ENCODE peak calls at places on chromosomes 11 and 22, in five cellular contexts. J, Q, C, A and D are unnamed samples.

GRCh38 chr11:12592283-12592682 is 81.9 kb upstream of the TEAD1 start:
- DNase-seq in J (no peak), Q (no peak), C (no peak), A (no peak), D (no peak)

GRCh38 chr22:21865041-21865440 is 2.4 kb downstream of the MAPK1 start:
- DNase-seq in J (peak), Q (no peak), C (no peak), A (peak), D (no peak)

GRCh38 chr11:26276798-26277424 is 55.0 kb upstream of the ANO3 start:
- DNase-seq in J (peak), Q (peak), C (no peak), A (peak), D (peak)

GRCh38 chr11:61577383-61578118 is 3.3 kb downstream of the SYT7 start:
- DNase-seq in J (no peak), Q (peak), C (no peak), A (no peak), D (peak)

GRCh38 chr11:112285918-112286317 is 25.3 kb upstream of the PLET1 start:
- DNase-seq in J (no peak), Q (no peak), C (no peak), A (peak), D (no peak)

GRCh38 chr22:24758164-24758799 is 16.2 kb downstream of the PIWIL3 start:
- DNase-seq in J (peak), Q (peak), C (no peak), A (peak), D (peak)

GRCh38 chr11:18853086-18853720 is 61.6 kb upstream of the PTPN5 start:
- DNase-seq in J (no peak), Q (no peak), C (no peak), A (peak), D (no peak)

GRCh38 chr11:95282337-95282751 is 51.3 kb upstream of the SESN3 start:
- DNase-seq in J (no peak), Q (no peak), C (no peak), A (peak), D (no peak)

GRCh38 chr11:72975778-72976520 is 161.7 kb downstream of the ATG16L2 start:
- DNase-seq in J (no peak), Q (no peak), C (no peak), A (peak), D (no peak)

GRCh38 chr22:38756631-38757463 is 1.0 kb upstream of the SUN2 start:
- DNase-seq in J (peak), Q (no peak), C (no peak), A (no peak), D (no peak)

GRCh38 chr22:20257474-20258299 is 10.4 kb downstream of the RTN4R start:
- DNase-seq in J (no peak), Q (no peak), C (no peak), A (no peak), D (no peak)

GRCh38 chr22:49997221-49997599 is 15.4 kb downstream of the IL17REL start:
- DNase-seq in J (peak), Q (no peak), C (no peak), A (no peak), D (no peak)

GRCh38 chr11:91158901-91159537 is 936.2 kb upstream of the CHORDC1 start:
- DNase-seq in J (no peak), Q (no peak), C (no peak), A (no peak), D (no peak)

GRCh38 chr22:41352058-41352457 is 29.7 kb upstream of the TEF start:
- DNase-seq in J (no peak), Q (no peak), C (no peak), A (peak), D (no peak)

GRCh38 chr11:67438121-67438902 is 830 bp upstream of the PTPRCAP start:
- DNase-seq in J (no peak), Q (no peak), C (no peak), A (no peak), D (no peak)

GRCh38 chr11:1853376-1854131 is 670 bp downstream of the LSP1 start:
- DNase-seq in J (no peak), Q (no peak), C (no peak), A (no peak), D (no peak)

GRCh38 chr11:96136623-96137313 is 206.2 kb downstream of the MAML2 start:
- DNase-seq in J (no peak), Q (no peak), C (no peak), A (peak), D (no peak)

GRCh38 chr11:93481696-93482095 is 61.5 kb downstream of the SMCO4 start:
- DNase-seq in J (no peak), Q (no peak), C (no peak), A (no peak), D (no peak)

GRCh38 chr11:64998690-64999431 is 2.1 kb upstream of the BATF2 start:
- DNase-seq in J (peak), Q (no peak), C (no peak), A (no peak), D (no peak)

GRCh38 chr11:43278302-43278956 is 33.4 kb upstream of the API5 start:
- DNase-seq in J (no peak), Q (no peak), C (no peak), A (peak), D (no peak)

DNA sequence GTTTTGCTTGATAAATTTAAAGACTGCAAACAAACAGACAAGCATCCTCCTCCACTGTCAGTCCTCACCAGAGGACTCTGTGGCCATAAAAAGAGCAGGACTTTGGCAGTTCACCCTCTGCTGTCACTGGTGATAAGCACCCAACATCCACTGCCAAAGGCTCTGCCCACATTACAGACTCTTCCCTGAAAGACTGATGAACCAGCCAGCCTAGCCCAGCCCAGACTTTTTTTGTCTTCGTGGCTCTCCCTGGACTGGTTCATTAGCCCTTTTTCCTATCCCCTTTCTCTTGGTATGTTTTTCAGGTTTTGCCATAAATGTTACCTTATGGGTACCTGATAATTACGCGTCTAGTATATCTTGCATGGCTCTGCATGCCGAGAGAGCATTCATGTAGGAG is 15.1 kb downstream of the ST14 start:
- DNase-seq in J (no peak), Q (no peak), C (no peak), A (no peak), D (no peak)
- TF ChIP-seq CTCF in J (no peak), Q (no peak), C (no peak), A (no peak), D (no peak)

GRCh38 chr11:62788991-62789390 is 1.8 kb downstream of the TMEM179B start:
- DNase-seq in J (no peak), Q (no peak), C (no peak), A (no peak), D (no peak)
- TF ChIP-seq CTCF in J (no peak), Q (no peak), C (no peak), A (no peak), D (no peak)

GRCh38 chr11:15006139-15006759 is 34.1 kb upstream of the CALCA start:
- DNase-seq in J (no peak), Q (no peak), C (no peak), A (peak), D (no peak)
- TF ChIP-seq CTCF in J (peak), Q (peak), C (peak), A (peak), D (peak)

GRCh38 chr11:4092031-4092430 is 2.6 kb upstream of the RRM1 start:
- DNase-seq in J (no peak), Q (no peak), C (no peak), A (no peak), D (no peak)

GRCh38 chr11:4094348-4095291 is at the start of gene RRM1:
- DNase-seq in J (peak), Q (peak), C (peak), A (peak), D (peak)

GRCh38 chr11:4098026-4098621 is 3.5 kb downstream of the RRM1 start:
- DNase-seq in J (no peak), Q (no peak), C (no peak), A (no peak), D (no peak)

GRCh38 chr11:4093519-4094347 is 866 bp upstream of the RRM1 start:
- DNase-seq in J (peak), Q (no peak), C (no peak), A (no peak), D (no peak)

GRCh38 chr11:4095509-4096230 is 1.1 kb downstream of the RRM1 start:
- DNase-seq in J (no peak), Q (no peak), C (no peak), A (peak), D (no peak)
- TF ChIP-seq CTCF in J (no peak), Q (no peak), C (peak), A (no peak), D (peak)

GRCh38 chr22:27431896-27432295 is 369.7 kb downstream of the MN1 start:
- DNase-seq in J (no peak), Q (no peak), C (no peak), A (no peak), D (no peak)

GRCh38 chr22:27430799-27431480 is 370.6 kb downstream of the MN1 start:
- DNase-seq in J (no peak), Q (no peak), C (no peak), A (no peak), D (no peak)

GRCh38 chr22:27434898-27435297 is 366.7 kb downstream of the MN1 start:
- DNase-seq in J (no peak), Q (no peak), C (no peak), A (peak), D (no peak)

GRCh38 chr22:27435839-27436581 is 365.5 kb downstream of the MN1 start:
- DNase-seq in J (no peak), Q (peak), C (no peak), A (peak), D (peak)

DNA sequence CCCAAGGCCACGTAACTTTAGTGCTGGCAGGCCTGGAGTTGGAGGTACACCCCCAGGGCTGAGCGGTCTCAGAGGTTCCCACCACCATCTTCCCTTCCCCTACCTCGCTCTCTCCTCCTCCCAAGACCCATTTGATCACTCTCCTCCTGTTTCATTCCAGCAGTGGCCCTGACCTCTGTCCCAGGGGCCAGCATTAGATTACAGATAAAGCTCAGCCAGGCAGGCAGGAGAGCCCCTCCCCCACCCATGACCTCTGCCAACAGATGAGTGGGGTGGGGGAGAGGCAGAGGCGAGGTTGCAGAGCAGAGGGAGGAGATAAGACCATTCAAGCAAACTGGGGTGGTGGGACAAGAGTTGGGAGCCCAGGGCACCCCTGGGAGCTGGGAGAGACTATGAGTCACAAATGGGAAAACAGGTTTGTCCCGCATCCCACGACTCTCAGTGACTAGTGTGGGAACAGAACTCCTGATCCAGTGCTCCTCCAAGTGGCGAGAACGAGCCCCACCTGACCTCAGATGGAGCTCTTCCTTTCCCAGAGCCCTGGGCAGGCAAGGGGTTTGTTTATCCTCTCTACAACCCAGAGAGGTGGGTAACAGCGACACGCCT is 367.9 kb downstream of the MN1 start:
- DNase-seq in J (no peak), Q (peak), C (no peak), A (no peak), D (no peak)
- TF ChIP-seq CTCF in J (no peak), Q (no peak), C (no peak), A (no peak), D (no peak)

DNA sequence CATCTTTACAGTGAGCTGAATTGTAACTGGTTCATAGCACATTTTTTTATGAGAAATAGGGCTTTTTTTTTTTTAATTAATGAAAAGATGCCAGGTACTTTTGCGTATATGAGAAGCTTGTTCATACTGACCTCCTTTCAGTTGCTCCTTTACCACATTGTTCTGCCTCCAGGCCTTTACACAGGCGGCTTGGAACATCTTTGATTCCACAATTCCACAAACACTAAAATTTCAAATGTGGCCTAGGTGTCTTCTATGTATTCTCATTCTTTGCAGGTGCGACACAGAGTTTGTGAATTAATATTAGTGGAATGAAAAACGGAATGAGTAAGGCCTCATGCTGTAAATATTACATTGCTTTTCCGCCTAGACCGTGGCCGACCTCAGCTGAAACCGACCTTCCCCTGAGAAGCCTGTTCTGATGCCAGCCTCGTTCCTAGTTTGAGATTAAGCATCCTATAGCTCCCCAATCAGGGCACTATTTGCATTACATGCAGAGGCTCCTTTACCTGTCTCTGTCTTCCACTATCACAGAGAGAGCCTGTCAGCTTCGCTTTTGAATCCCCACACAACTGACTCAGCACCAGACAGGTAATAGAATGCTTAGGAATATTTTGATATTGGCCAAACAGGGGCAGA is 125.8 kb downstream of the LDLRAD3 start:
- DNase-seq in J (no peak), Q (peak), C (no peak), A (no peak), D (no peak)
- TF ChIP-seq CTCF in J (no peak), Q (peak), C (peak), A (no peak), D (peak)